ENCODE peak calls at places on chromosomes 6 and 20, in five cellular contexts. One of them, this sample, is unnamed.

GRCh38 chr6:3594196-3594595 is 137.3 kb upstream of the SLC22A23 start:
- DNase-seq in epithelial cell of prostate: no peak
- DNase-seq in HCEC 1CT: no peak
- DNase-seq in Caki2: no peak
- DNase-seq in left ventricle myocardium inferior: no peak
- DNase-seq in this sample: peak

GRCh38 chr6:155126727-155127439 is 131.8 kb downstream of the TIAM2 start:
- DNase-seq in epithelial cell of prostate: peak
- DNase-seq in Caki2: peak
- DNase-seq in HCEC 1CT: peak
- DNase-seq in left ventricle myocardium inferior: no peak
- DNase-seq in this sample: peak

GRCh38 chr6:46799657-46800056 is 6.5 kb downstream of the MEP1A start:
- DNase-seq in left ventricle myocardium inferior: no peak
- DNase-seq in epithelial cell of prostate: no peak
- DNase-seq in HCEC 1CT: no peak
- DNase-seq in Caki2: no peak
- DNase-seq in this sample: no peak

GRCh38 chr20:64223526-64224067 is 32.0 kb upstream of the PCMTD2 start:
- DNase-seq in HCEC 1CT: no peak
- DNase-seq in Caki2: no peak
- DNase-seq in epithelial cell of prostate: no peak
- DNase-seq in left ventricle myocardium inferior: peak
- DNase-seq in this sample: peak

GRCh38 chr6:134235937-134236751 is 81.8 kb downstream of the SGK1 start:
- DNase-seq in epithelial cell of prostate: no peak
- DNase-seq in HCEC 1CT: peak
- DNase-seq in Caki2: peak
- DNase-seq in left ventricle myocardium inferior: no peak
- DNase-seq in this sample: peak

GRCh38 chr20:63750807-63751470 is 11.4 kb downstream of the SLC2A4RG start:
- DNase-seq in left ventricle myocardium inferior: no peak
- DNase-seq in epithelial cell of prostate: no peak
- DNase-seq in HCEC 1CT: no peak
- DNase-seq in Caki2: no peak
- DNase-seq in this sample: no peak

GRCh38 chr6:40990301-40990700 is 48.7 kb downstream of the UNC5CL start:
- DNase-seq in epithelial cell of prostate: no peak
- DNase-seq in Caki2: no peak
- DNase-seq in left ventricle myocardium inferior: no peak
- DNase-seq in HCEC 1CT: no peak
- DNase-seq in this sample: no peak

GRCh38 chr6:27139753-27140522 is 107.6 kb upstream of the PRSS16 start:
- DNase-seq in left ventricle myocardium inferior: no peak
- DNase-seq in Caki2: no peak
- DNase-seq in HCEC 1CT: no peak
- DNase-seq in epithelial cell of prostate: no peak
- DNase-seq in this sample: no peak

GRCh38 chr6:292506-293184 is 358 bp downstream of the DUSP22 start:
- DNase-seq in left ventricle myocardium inferior: peak
- DNase-seq in Caki2: no peak
- DNase-seq in epithelial cell of prostate: no peak
- DNase-seq in HCEC 1CT: peak
- DNase-seq in this sample: peak

GRCh38 chr6:132368916-132369481 is 32.3 kb downstream of the MOXD1 start:
- DNase-seq in HCEC 1CT: no peak
- DNase-seq in left ventricle myocardium inferior: no peak
- DNase-seq in Caki2: no peak
- DNase-seq in epithelial cell of prostate: no peak
- DNase-seq in this sample: no peak

GRCh38 chr6:4380881-4381281 is 245.5 kb upstream of the ECI2 start:
- DNase-seq in left ventricle myocardium inferior: no peak
- DNase-seq in Caki2: no peak
- DNase-seq in HCEC 1CT: no peak
- DNase-seq in epithelial cell of prostate: no peak
- DNase-seq in this sample: no peak

GRCh38 chr20:46894971-46895905 is 595 bp downstream of the EYA2 start:
- DNase-seq in epithelial cell of prostate: no peak
- DNase-seq in HCEC 1CT: no peak
- DNase-seq in Caki2: peak
- DNase-seq in left ventricle myocardium inferior: no peak
- DNase-seq in this sample: peak

GRCh38 chr6:6529275-6529674 is 59.2 kb upstream of the LY86 start:
- DNase-seq in HCEC 1CT: no peak
- DNase-seq in epithelial cell of prostate: no peak
- DNase-seq in left ventricle myocardium inferior: no peak
- DNase-seq in Caki2: no peak
- DNase-seq in this sample: no peak

GRCh38 chr20:34375977-34376430 is 12.9 kb downstream of the ITCH start:
- DNase-seq in Caki2: peak
- DNase-seq in left ventricle myocardium inferior: no peak
- DNase-seq in epithelial cell of prostate: no peak
- DNase-seq in HCEC 1CT: no peak
- DNase-seq in this sample: no peak

GRCh38 chr20:53224851-53225250 is 252.7 kb downstream of the TSHZ2 start:
- DNase-seq in epithelial cell of prostate: no peak
- DNase-seq in Caki2: no peak
- DNase-seq in left ventricle myocardium inferior: no peak
- DNase-seq in HCEC 1CT: no peak
- DNase-seq in this sample: no peak

GRCh38 chr6:168640738-168641137 is 199.8 kb downstream of the SMOC2 start:
- DNase-seq in Caki2: peak
- DNase-seq in left ventricle myocardium inferior: no peak
- DNase-seq in HCEC 1CT: no peak
- DNase-seq in epithelial cell of prostate: no peak
- DNase-seq in this sample: no peak

GRCh38 chr6:157012355-157012754 is 235.2 kb downstream of the ARID1B start:
- DNase-seq in left ventricle myocardium inferior: no peak
- DNase-seq in epithelial cell of prostate: no peak
- DNase-seq in HCEC 1CT: no peak
- DNase-seq in Caki2: no peak
- DNase-seq in this sample: no peak

GRCh38 chr6:53892707-53893106 is 97.9 kb downstream of the LRRC1 start:
- DNase-seq in Caki2: no peak
- DNase-seq in left ventricle myocardium inferior: no peak
- DNase-seq in epithelial cell of prostate: no peak
- DNase-seq in HCEC 1CT: no peak
- DNase-seq in this sample: no peak

GRCh38 chr6:37653933-37654565 is 43.6 kb downstream of the MDGA1 start:
- DNase-seq in epithelial cell of prostate: no peak
- DNase-seq in Caki2: peak
- DNase-seq in left ventricle myocardium inferior: no peak
- DNase-seq in HCEC 1CT: peak
- DNase-seq in this sample: peak

GRCh38 chr6:34459899-34460593 is 5.8 kb upstream of the PACSIN1 start:
- DNase-seq in HCEC 1CT: peak
- DNase-seq in left ventricle myocardium inferior: no peak
- DNase-seq in epithelial cell of prostate: no peak
- DNase-seq in Caki2: peak
- DNase-seq in this sample: peak

GRCh38 chr20:63132715-63133471 is 83.0 kb downstream of the YTHDF1 start:
- DNase-seq in epithelial cell of prostate: no peak
- DNase-seq in HCEC 1CT: no peak
- DNase-seq in Caki2: no peak
- DNase-seq in left ventricle myocardium inferior: no peak
- DNase-seq in this sample: no peak

GRCh38 chr6:167688123-167688522 is 138.6 kb upstream of the AFDN start:
- DNase-seq in Caki2: no peak
- DNase-seq in epithelial cell of prostate: no peak
- DNase-seq in left ventricle myocardium inferior: no peak
- DNase-seq in HCEC 1CT: no peak
- DNase-seq in this sample: no peak

GRCh38 chr20:57123139-57123903 is 143.1 kb downstream of the BMP7 start:
- DNase-seq in left ventricle myocardium inferior: no peak
- DNase-seq in HCEC 1CT: no peak
- DNase-seq in Caki2: no peak
- DNase-seq in epithelial cell of prostate: no peak
- DNase-seq in this sample: no peak

GRCh38 chr20:35561268-35561667 is 19.4 kb downstream of the ERGIC3 start:
- DNase-seq in epithelial cell of prostate: no peak
- DNase-seq in Caki2: no peak
- DNase-seq in left ventricle myocardium inferior: no peak
- DNase-seq in HCEC 1CT: peak
- DNase-seq in this sample: peak

GRCh38 chr6:112936476-112936875 is 589.3 kb downstream of the RFPL4B start:
- DNase-seq in left ventricle myocardium inferior: no peak
- DNase-seq in HCEC 1CT: peak
- DNase-seq in Caki2: peak
- DNase-seq in epithelial cell of prostate: no peak
- DNase-seq in this sample: peak

GRCh38 chr20:59912609-59913008 is 20.8 kb downstream of the SYCP2 start:
- DNase-seq in Caki2: no peak
- DNase-seq in epithelial cell of prostate: no peak
- DNase-seq in HCEC 1CT: no peak
- DNase-seq in left ventricle myocardium inferior: no peak
- DNase-seq in this sample: peak

GRCh38 chr6:121319112-121319553 is 15.1 kb downstream of the TBC1D32 start:
- DNase-seq in HCEC 1CT: no peak
- DNase-seq in left ventricle myocardium inferior: no peak
- DNase-seq in Caki2: no peak
- DNase-seq in epithelial cell of prostate: no peak
- DNase-seq in this sample: peak

GRCh38 chr6:89317067-89317466 is 2.0 kb upstream of the GABRR2 start:
- DNase-seq in Caki2: no peak
- DNase-seq in left ventricle myocardium inferior: no peak
- DNase-seq in epithelial cell of prostate: no peak
- DNase-seq in HCEC 1CT: no peak
- DNase-seq in this sample: no peak